ENCODE peak calls at places on chromosomes 11 and 22, in nine cellular contexts. One of them, this sample, is unnamed.

GRCh38 chr11:114430290-114430689 is 9.0 kb upstream of the REXO2 start:
- DNase-seq in epithelial cell of esophagus: no peak
- DNase-seq in fibroblast of the aortic adventitia: no peak
- DNase-seq in cardiac muscle cell: no peak
- DNase-seq in NB4: no peak
- DNase-seq in HFF-Myc: no peak
- DNase-seq in OCI-LY7: no peak
- DNase-seq in GM12865: no peak
- DNase-seq in HCT116: no peak
- DNase-seq in this sample: no peak

GRCh38 chr11:76048763-76049162 is 157.5 kb downstream of the WNT11 start:
- DNase-seq in epithelial cell of esophagus: no peak
- DNase-seq in fibroblast of the aortic adventitia: no peak
- DNase-seq in cardiac muscle cell: no peak
- DNase-seq in NB4: peak; percentile 66
- DNase-seq in HFF-Myc: no peak
- DNase-seq in OCI-LY7: peak; percentile 92
- DNase-seq in GM12865: peak; percentile 50
- DNase-seq in HCT116: peak; percentile 13
- DNase-seq in this sample: peak; percentile 20

GRCh38 chr22:48694296-48694883 is 1133.3 kb downstream of the BRD1 start:
- DNase-seq in epithelial cell of esophagus: no peak
- DNase-seq in fibroblast of the aortic adventitia: no peak
- DNase-seq in cardiac muscle cell: no peak
- DNase-seq in NB4: no peak
- DNase-seq in HFF-Myc: no peak
- DNase-seq in OCI-LY7: no peak
- DNase-seq in GM12865: no peak
- DNase-seq in HCT116: no peak
- DNase-seq in this sample: no peak

GRCh38 chr11:10856689-10857603 is 907 bp downstream of the ZBED5 start:
- DNase-seq in epithelial cell of esophagus: peak; percentile 34
- DNase-seq in fibroblast of the aortic adventitia: peak; percentile 55
- DNase-seq in cardiac muscle cell: peak; percentile 47
- DNase-seq in NB4: peak; percentile 67
- DNase-seq in HFF-Myc: no peak
- DNase-seq in OCI-LY7: peak; percentile 58
- DNase-seq in GM12865: peak; percentile 62
- DNase-seq in HCT116: no peak
- DNase-seq in this sample: no peak

GRCh38 chr22:19871023-19871844 is 16.6 kb upstream of the GNB1L start:
- DNase-seq in epithelial cell of esophagus: no peak
- DNase-seq in fibroblast of the aortic adventitia: no peak
- DNase-seq in cardiac muscle cell: no peak
- DNase-seq in NB4: no peak
- DNase-seq in HFF-Myc: no peak
- DNase-seq in OCI-LY7: no peak
- DNase-seq in GM12865: no peak
- DNase-seq in HCT116: no peak
- DNase-seq in this sample: no peak

GRCh38 chr22:47376901-47377520 is 614.6 kb downstream of the TBC1D22A start:
- DNase-seq in epithelial cell of esophagus: no peak
- DNase-seq in fibroblast of the aortic adventitia: no peak
- DNase-seq in cardiac muscle cell: no peak
- DNase-seq in NB4: no peak
- DNase-seq in HFF-Myc: peak; percentile 3
- DNase-seq in OCI-LY7: no peak
- DNase-seq in GM12865: no peak
- DNase-seq in HCT116: no peak
- DNase-seq in this sample: no peak

GRCh38 chr11:67409261-67409666 is 5.4 kb downstream of the TBC1D10C start:
- DNase-seq in epithelial cell of esophagus: no peak
- DNase-seq in fibroblast of the aortic adventitia: no peak
- DNase-seq in cardiac muscle cell: no peak
- DNase-seq in NB4: peak; percentile 92
- DNase-seq in HFF-Myc: no peak
- DNase-seq in OCI-LY7: peak; percentile 95
- DNase-seq in GM12865: peak; percentile 92
- DNase-seq in HCT116: no peak
- DNase-seq in this sample: peak; percentile 79

GRCh38 chr11:96215094-96215782 is 127.8 kb downstream of the MAML2 start:
- DNase-seq in epithelial cell of esophagus: no peak
- DNase-seq in fibroblast of the aortic adventitia: peak; percentile 67
- DNase-seq in cardiac muscle cell: no peak
- DNase-seq in NB4: peak; percentile 72
- DNase-seq in HFF-Myc: no peak
- DNase-seq in OCI-LY7: peak; percentile 93
- DNase-seq in GM12865: peak; percentile 83
- DNase-seq in HCT116: no peak
- DNase-seq in this sample: peak; percentile 72

GRCh38 chr22:37229805-37230672 is 14.0 kb downstream of the RAC2 start:
- DNase-seq in epithelial cell of esophagus: peak; percentile 72
- DNase-seq in fibroblast of the aortic adventitia: peak; percentile 19
- DNase-seq in cardiac muscle cell: no peak
- DNase-seq in NB4: peak; percentile 96
- DNase-seq in HFF-Myc: no peak
- DNase-seq in OCI-LY7: peak; percentile 92
- DNase-seq in GM12865: peak; percentile 94
- DNase-seq in HCT116: peak; percentile 51
- DNase-seq in this sample: peak; percentile 84

GRCh38 chr11:14075118-14075601 is 112.6 kb downstream of the SPON1 start:
- DNase-seq in epithelial cell of esophagus: peak; percentile 58
- DNase-seq in fibroblast of the aortic adventitia: no peak
- DNase-seq in cardiac muscle cell: no peak
- DNase-seq in NB4: peak; percentile 12
- DNase-seq in HFF-Myc: no peak
- DNase-seq in OCI-LY7: no peak
- DNase-seq in GM12865: no peak
- DNase-seq in HCT116: no peak
- DNase-seq in this sample: no peak

GRCh38 chr11:45149483-45150056 is 3.1 kb downstream of the PRDM11 start:
- DNase-seq in epithelial cell of esophagus: no peak
- DNase-seq in fibroblast of the aortic adventitia: no peak
- DNase-seq in cardiac muscle cell: no peak
- DNase-seq in NB4: no peak
- DNase-seq in HFF-Myc: no peak
- DNase-seq in OCI-LY7: no peak
- DNase-seq in GM12865: no peak
- DNase-seq in HCT116: no peak
- DNase-seq in this sample: no peak

GRCh38 chr11:106594751-106595351 is 423.4 kb downstream of the GUCY1A2 start:
- DNase-seq in epithelial cell of esophagus: no peak
- DNase-seq in fibroblast of the aortic adventitia: peak; percentile 15
- DNase-seq in cardiac muscle cell: no peak
- DNase-seq in NB4: no peak
- DNase-seq in HFF-Myc: no peak
- DNase-seq in OCI-LY7: no peak
- DNase-seq in GM12865: peak; percentile 5
- DNase-seq in HCT116: no peak
- DNase-seq in this sample: no peak

GRCh38 chr11:36333897-36334296 is 37.8 kb downstream of the PRR5L start:
- DNase-seq in epithelial cell of esophagus: peak; percentile 47
- DNase-seq in fibroblast of the aortic adventitia: peak; percentile 45
- DNase-seq in cardiac muscle cell: no peak
- DNase-seq in NB4: peak; percentile 34
- DNase-seq in HFF-Myc: peak; percentile 79
- DNase-seq in OCI-LY7: peak; percentile 61
- DNase-seq in GM12865: peak; percentile 30
- DNase-seq in HCT116: peak; percentile 44
- DNase-seq in this sample: no peak

GRCh38 chr11:78244546-78245315 is 56.0 kb downstream of the USP35 start:
- DNase-seq in epithelial cell of esophagus: no peak
- DNase-seq in fibroblast of the aortic adventitia: peak; percentile 62
- DNase-seq in cardiac muscle cell: no peak
- DNase-seq in NB4: no peak
- DNase-seq in HFF-Myc: no peak
- DNase-seq in OCI-LY7: no peak
- DNase-seq in GM12865: no peak
- DNase-seq in HCT116: no peak
- DNase-seq in this sample: no peak

GRCh38 chr11:77091146-77091940 is 11.3 kb upstream of the OMP start:
- DNase-seq in epithelial cell of esophagus: peak; percentile 83
- DNase-seq in fibroblast of the aortic adventitia: peak; percentile 74
- DNase-seq in cardiac muscle cell: peak; percentile 72
- DNase-seq in NB4: peak; percentile 76
- DNase-seq in HFF-Myc: no peak
- DNase-seq in OCI-LY7: peak; percentile 80
- DNase-seq in GM12865: peak; percentile 79
- DNase-seq in HCT116: peak; percentile 68
- DNase-seq in this sample: peak; percentile 37

GRCh38 chr11:1917523-1918435 is 1.7 kb upstream of the TNNT3 start:
- DNase-seq in epithelial cell of esophagus: no peak
- DNase-seq in fibroblast of the aortic adventitia: no peak
- DNase-seq in cardiac muscle cell: no peak
- DNase-seq in NB4: no peak
- DNase-seq in HFF-Myc: no peak
- DNase-seq in OCI-LY7: no peak
- DNase-seq in GM12865: peak; percentile 33
- DNase-seq in HCT116: no peak
- DNase-seq in this sample: no peak
- TF ChIP-seq CTCF in epithelial cell of esophagus: peak; percentile 33
- TF ChIP-seq CTCF in fibroblast of the aortic adventitia: peak; percentile 44
- TF ChIP-seq CTCF in cardiac muscle cell: peak; percentile 32
- TF ChIP-seq CTCF in NB4: peak; percentile 29
- TF ChIP-seq CTCF in HFF-Myc: peak; percentile 29
- TF ChIP-seq CTCF in OCI-LY7: no peak
- TF ChIP-seq CTCF in GM12865: peak; percentile 58
- TF ChIP-seq CTCF in HCT116: peak; percentile 65
- TF ChIP-seq CTCF in this sample: peak; percentile 69

GRCh38 chr11:64285885-64286800 is 495 bp downstream of the GPR137 start:
- DNase-seq in epithelial cell of esophagus: no peak
- DNase-seq in fibroblast of the aortic adventitia: no peak
- DNase-seq in cardiac muscle cell: no peak
- DNase-seq in NB4: peak; percentile 42
- DNase-seq in HFF-Myc: no peak
- DNase-seq in OCI-LY7: peak; percentile 48
- DNase-seq in GM12865: peak; percentile 53
- DNase-seq in HCT116: no peak
- DNase-seq in this sample: peak; percentile 34
- TF ChIP-seq CTCF in epithelial cell of esophagus: no peak
- TF ChIP-seq CTCF in fibroblast of the aortic adventitia: no peak
- TF ChIP-seq CTCF in cardiac muscle cell: no peak
- TF ChIP-seq CTCF in NB4: peak; percentile 15
- TF ChIP-seq CTCF in HFF-Myc: peak; percentile 9
- TF ChIP-seq CTCF in OCI-LY7: peak; percentile 62
- TF ChIP-seq CTCF in GM12865: peak; percentile 32
- TF ChIP-seq CTCF in HCT116: peak; percentile 21
- TF ChIP-seq CTCF in this sample: peak; percentile 51

GRCh38 chr22:29479417-29480261 is at the start of gene NEFH:
- DNase-seq in epithelial cell of esophagus: no peak
- DNase-seq in fibroblast of the aortic adventitia: no peak
- DNase-seq in cardiac muscle cell: peak; percentile 21
- DNase-seq in NB4: no peak
- DNase-seq in HFF-Myc: no peak
- DNase-seq in OCI-LY7: no peak
- DNase-seq in GM12865: no peak
- DNase-seq in HCT116: no peak
- DNase-seq in this sample: no peak

GRCh38 chr22:29481265-29482000 is 1.4 kb downstream of the NEFH start:
- DNase-seq in epithelial cell of esophagus: no peak
- DNase-seq in fibroblast of the aortic adventitia: no peak
- DNase-seq in cardiac muscle cell: peak; percentile 33
- DNase-seq in NB4: no peak
- DNase-seq in HFF-Myc: no peak
- DNase-seq in OCI-LY7: no peak
- DNase-seq in GM12865: no peak
- DNase-seq in HCT116: no peak
- DNase-seq in this sample: no peak

GRCh38 chr22:29482253-29482652 is 2.2 kb downstream of the NEFH start:
- DNase-seq in epithelial cell of esophagus: no peak
- DNase-seq in fibroblast of the aortic adventitia: no peak
- DNase-seq in cardiac muscle cell: no peak
- DNase-seq in NB4: no peak
- DNase-seq in HFF-Myc: no peak
- DNase-seq in OCI-LY7: no peak
- DNase-seq in GM12865: no peak
- DNase-seq in HCT116: no peak
- DNase-seq in this sample: no peak

GRCh38 chr22:29480262-29480511 is 169 bp downstream of the NEFH start:
- DNase-seq in epithelial cell of esophagus: no peak
- DNase-seq in fibroblast of the aortic adventitia: no peak
- DNase-seq in cardiac muscle cell: no peak
- DNase-seq in NB4: no peak
- DNase-seq in HFF-Myc: no peak
- DNase-seq in OCI-LY7: no peak
- DNase-seq in GM12865: no peak
- DNase-seq in HCT116: no peak
- DNase-seq in this sample: no peak

GRCh38 chr22:29480512-29481264 is 670 bp downstream of the NEFH start:
- DNase-seq in epithelial cell of esophagus: peak; percentile 73
- DNase-seq in fibroblast of the aortic adventitia: peak; percentile 50
- DNase-seq in cardiac muscle cell: peak; percentile 82
- DNase-seq in NB4: no peak
- DNase-seq in HFF-Myc: no peak
- DNase-seq in OCI-LY7: no peak
- DNase-seq in GM12865: no peak
- DNase-seq in HCT116: no peak
- DNase-seq in this sample: peak; percentile 83
- TF ChIP-seq CTCF in epithelial cell of esophagus: no peak
- TF ChIP-seq CTCF in fibroblast of the aortic adventitia: no peak
- TF ChIP-seq CTCF in cardiac muscle cell: peak; percentile 16
- TF ChIP-seq CTCF in NB4: no peak
- TF ChIP-seq CTCF in HFF-Myc: peak; percentile 11
- TF ChIP-seq CTCF in OCI-LY7: no peak
- TF ChIP-seq CTCF in GM12865: no peak
- TF ChIP-seq CTCF in HCT116: no peak
- TF ChIP-seq CTCF in this sample: no peak

GRCh38 chr11:65887723-65888162 is 528 bp downstream of the FIBP start:
- DNase-seq in epithelial cell of esophagus: peak; percentile 69
- DNase-seq in fibroblast of the aortic adventitia: no peak
- DNase-seq in cardiac muscle cell: no peak
- DNase-seq in NB4: no peak
- DNase-seq in HFF-Myc: no peak
- DNase-seq in OCI-LY7: no peak
- DNase-seq in GM12865: no peak
- DNase-seq in HCT116: no peak
- DNase-seq in this sample: no peak

GRCh38 chr11:65888163-65888814 is at the start of gene FIBP:
- DNase-seq in epithelial cell of esophagus: peak; percentile 98
- DNase-seq in fibroblast of the aortic adventitia: peak; percentile 95
- DNase-seq in cardiac muscle cell: peak; percentile 97
- DNase-seq in NB4: peak; percentile 99
- DNase-seq in HFF-Myc: peak; percentile 88
- DNase-seq in OCI-LY7: peak; percentile 97
- DNase-seq in GM12865: peak; percentile 99
- DNase-seq in HCT116: peak; percentile 91
- DNase-seq in this sample: peak; percentile 98

GRCh38 chr11:65892661-65893317 is 2.3 kb downstream of the CCDC85B start:
- DNase-seq in epithelial cell of esophagus: no peak
- DNase-seq in fibroblast of the aortic adventitia: no peak
- DNase-seq in cardiac muscle cell: no peak
- DNase-seq in NB4: no peak
- DNase-seq in HFF-Myc: no peak
- DNase-seq in OCI-LY7: no peak
- DNase-seq in GM12865: no peak
- DNase-seq in HCT116: no peak
- DNase-seq in this sample: no peak

GRCh38 chr11:65891180-65892136 is 985 bp downstream of the CCDC85B start:
- DNase-seq in epithelial cell of esophagus: no peak
- DNase-seq in fibroblast of the aortic adventitia: no peak
- DNase-seq in cardiac muscle cell: peak; percentile 40
- DNase-seq in NB4: peak; percentile 84
- DNase-seq in HFF-Myc: no peak
- DNase-seq in OCI-LY7: peak; percentile 83
- DNase-seq in GM12865: peak; percentile 67
- DNase-seq in HCT116: no peak
- DNase-seq in this sample: peak; percentile 59

GRCh38 chr11:65890324-65891179 is at the start of gene CCDC85B:
- DNase-seq in epithelial cell of esophagus: peak; percentile 97
- DNase-seq in fibroblast of the aortic adventitia: peak; percentile 95
- DNase-seq in cardiac muscle cell: peak; percentile 97
- DNase-seq in NB4: peak; percentile 98
- DNase-seq in HFF-Myc: peak; percentile 88
- DNase-seq in OCI-LY7: peak; percentile 97
- DNase-seq in GM12865: peak; percentile 98
- DNase-seq in HCT116: peak; percentile 84
- DNase-seq in this sample: peak; percentile 100
- TF ChIP-seq CTCF in epithelial cell of esophagus: no peak
- TF ChIP-seq CTCF in fibroblast of the aortic adventitia: no peak
- TF ChIP-seq CTCF in cardiac muscle cell: peak; percentile 3
- TF ChIP-seq CTCF in NB4: peak; percentile 3
- TF ChIP-seq CTCF in HFF-Myc: no peak
- TF ChIP-seq CTCF in OCI-LY7: peak; percentile 35
- TF ChIP-seq CTCF in GM12865: peak; percentile 0
- TF ChIP-seq CTCF in HCT116: peak; percentile 5
- TF ChIP-seq CTCF in this sample: no peak